ENCODE peak calls at places on chromosomes 6 and 20, in ten cellular contexts. C is right cardiac atrium; X is left ventricle myocardium superior; E is T-cell; T is left lung; Z is right lobe of liver; Q is naive thymus-derived CD8-positive, alpha-beta T cell; Y is naive B cell; A is lung; P is Panc1. M is an unnamed sample.

GRCh38 chr6:136747538-136747937 is 44.7 kb downstream of the MAP3K5 start:
- ATAC-seq in T (no peak), X (no peak), E (no peak), C (no peak), A (no peak), P (no peak), Z (no peak), Y (no peak), Q (no peak), M (no peak)

GRCh38 chr20:49620364-49621240 is 52.7 kb upstream of the PTGIS start:
- ATAC-seq in A (no peak), T (no peak), Z (no peak), P (peak), E (peak), C (no peak), Y (peak), Q (no peak), X (no peak), M (no peak)

GRCh38 chr6:47357827-47358226 is 48.1 kb upstream of the TNFRSF21 start:
- ATAC-seq in Q (no peak), T (no peak), X (no peak), A (no peak), Z (no peak), E (no peak), Y (peak), C (no peak), P (no peak), M (no peak)

GRCh38 chr6:67431076-67431475 is 1204.0 kb upstream of the ADGRB3 start:
- ATAC-seq in C (no peak), T (no peak), Z (no peak), X (no peak), A (no peak), P (no peak), Q (no peak), E (no peak), Y (no peak), M (no peak)

GRCh38 chr6:94045473-94045872 is 626.1 kb upstream of the EPHA7 start:
- ATAC-seq in Z (no peak), A (no peak), Y (no peak), E (no peak), Q (no peak), X (no peak), C (no peak), P (no peak), T (no peak), M (no peak)

GRCh38 chr20:14764511-14765369 is 427.3 kb upstream of the FLRT3 start:
- ATAC-seq in Y (no peak), E (no peak), X (no peak), C (no peak), Z (no peak), T (peak), A (peak), P (no peak), Q (no peak), M (peak)

GRCh38 chr6:498795-499231 is 107.3 kb downstream of the IRF4 start:
- ATAC-seq in Q (peak), E (peak), P (no peak), C (no peak), Z (no peak), Y (no peak), A (no peak), X (no peak), T (no peak), M (no peak)

GRCh38 chr20:38725959-38726848 is 1.9 kb downstream of the SLC32A1 start:
- ATAC-seq in A (no peak), P (peak), Q (no peak), T (no peak), E (no peak), Z (peak), X (peak), Y (no peak), C (peak), M (no peak)

GRCh38 chr6:135274561-135275293 is 93.6 kb downstream of the MYB start:
- ATAC-seq in C (no peak), T (no peak), P (no peak), E (no peak), X (no peak), Q (no peak), Z (no peak), Y (peak), A (no peak), M (no peak)

M was measured in esophagus mucosa.